ENCODE peak calls at places on chromosomes 5 and 9, in eight cellular contexts. U, X, A, R, I, W, D and K are unnamed samples.

GRCh38 chr5:4230531-4230904 is 634.9 kb downstream of the IRX1 start:
- DNase-seq in A (no peak), X (no peak), I (no peak), U (no peak), W (no peak), R (no peak), D (no peak), K (no peak)

GRCh38 chr5:65061974-65062353 is 293.2 kb downstream of the CWC27 start:
- DNase-seq in I (no peak), W (no peak), X (no peak), R (peak; percentile 53), A (no peak), D (no peak), U (no peak), K (no peak)

GRCh38 chr9:89722712-89723111 is 117.9 kb downstream of the GADD45G start:
- DNase-seq in R (no peak), U (no peak), W (no peak), I (no peak), X (no peak), A (no peak), D (no peak), K (no peak)

GRCh38 chr5:99000878-99001277 is 72.1 kb upstream of the CHD1 start:
- DNase-seq in W (no peak), A (no peak), R (no peak), I (peak; percentile 75), X (no peak), D (no peak), U (no peak), K (no peak)

GRCh38 chr5:149959406-149960236 is 937 bp upstream of the SLC26A2 start:
- DNase-seq in X (no peak), A (peak; percentile 11), I (peak; percentile 82), R (peak; percentile 49), U (no peak), D (peak; percentile 30), W (no peak), K (no peak)

GRCh38 chr5:119190470-119190869 is 119.6 kb downstream of the DMXL1 start:
- DNase-seq in A (no peak), U (no peak), I (no peak), X (no peak), R (no peak), W (no peak), D (no peak), K (no peak)

GRCh38 chr5:77590347-77590746 is 48.2 kb downstream of the OTP start:
- DNase-seq in U (no peak), R (no peak), D (peak; percentile 18), W (no peak), I (no peak), A (no peak), X (no peak), K (no peak)

GRCh38 chr5:40906351-40906751 is 2.9 kb upstream of the C7 start:
- DNase-seq in R (no peak), W (peak; percentile 14), D (no peak), U (no peak), X (no peak), A (no peak), I (no peak), K (no peak)

GRCh38 chr5:69492391-69493234 is at the start of gene OCLN:
- DNase-seq in R (no peak), A (no peak), X (peak; percentile 91), U (no peak), D (no peak), I (no peak), W (no peak), K (no peak)

GRCh38 chr9:124202447-124202971 is 55.2 kb upstream of the NEK6 start:
- DNase-seq in R (peak; percentile 95), X (no peak), U (no peak), W (no peak), I (peak; percentile 26), A (no peak), D (peak; percentile 98), K (no peak)

GRCh38 chr5:120803282-120803681 is 339.2 kb downstream of the PRR16 start:
- DNase-seq in A (no peak), U (no peak), D (no peak), W (no peak), X (no peak), R (no peak), I (peak; percentile 55), K (no peak)

GRCh38 chr5:174204914-174205313 is 159.4 kb downstream of the NSG2 start:
- DNase-seq in W (no peak), X (peak; percentile 27), U (no peak), D (no peak), A (no peak), R (no peak), I (no peak), K (no peak)

GRCh38 chr5:103422756-103423155 is 139.8 kb downstream of the NUDT12 start:
- DNase-seq in D (no peak), A (no peak), W (no peak), U (no peak), R (no peak), X (no peak), I (no peak), K (no peak)

GRCh38 chr9:132986586-132986985 is 8.1 kb downstream of the GFI1B start:
- DNase-seq in U (no peak), W (no peak), X (no peak), I (no peak), D (no peak), A (no peak), R (no peak), K (no peak)

GRCh38 chr9:130426467-130426773 is 18.3 kb upstream of the ASS1 start:
- DNase-seq in A (no peak), U (no peak), D (no peak), I (no peak), X (no peak), R (no peak), W (no peak), K (no peak)

GRCh38 chr9:130425741-130426466 is 18.9 kb upstream of the ASS1 start:
- DNase-seq in U (no peak), W (no peak), R (no peak), I (no peak), A (no peak), D (no peak), X (no peak), K (no peak)

GRCh38 chr9:130427326-130427725 is 17.4 kb upstream of the ASS1 start:
- DNase-seq in D (no peak), R (no peak), A (no peak), I (no peak), X (no peak), W (no peak), U (no peak), K (no peak)

GRCh38 chr9:130428096-130428665 is 16.6 kb upstream of the ASS1 start:
- DNase-seq in A (no peak), R (no peak), X (no peak), U (no peak), I (no peak), W (no peak), D (no peak), K (no peak)

GRCh38 chr9:130426883-130427282 is 17.9 kb upstream of the ASS1 start:
- DNase-seq in U (no peak), A (no peak), R (no peak), W (no peak), I (peak; percentile 54), D (no peak), X (no peak), K (no peak)
- TF ChIP-seq CTCF in U (no peak), A (no peak), R (no peak), W (no peak), I (peak; percentile 10), D (no peak), X (no peak), K (no peak)

DNA sequence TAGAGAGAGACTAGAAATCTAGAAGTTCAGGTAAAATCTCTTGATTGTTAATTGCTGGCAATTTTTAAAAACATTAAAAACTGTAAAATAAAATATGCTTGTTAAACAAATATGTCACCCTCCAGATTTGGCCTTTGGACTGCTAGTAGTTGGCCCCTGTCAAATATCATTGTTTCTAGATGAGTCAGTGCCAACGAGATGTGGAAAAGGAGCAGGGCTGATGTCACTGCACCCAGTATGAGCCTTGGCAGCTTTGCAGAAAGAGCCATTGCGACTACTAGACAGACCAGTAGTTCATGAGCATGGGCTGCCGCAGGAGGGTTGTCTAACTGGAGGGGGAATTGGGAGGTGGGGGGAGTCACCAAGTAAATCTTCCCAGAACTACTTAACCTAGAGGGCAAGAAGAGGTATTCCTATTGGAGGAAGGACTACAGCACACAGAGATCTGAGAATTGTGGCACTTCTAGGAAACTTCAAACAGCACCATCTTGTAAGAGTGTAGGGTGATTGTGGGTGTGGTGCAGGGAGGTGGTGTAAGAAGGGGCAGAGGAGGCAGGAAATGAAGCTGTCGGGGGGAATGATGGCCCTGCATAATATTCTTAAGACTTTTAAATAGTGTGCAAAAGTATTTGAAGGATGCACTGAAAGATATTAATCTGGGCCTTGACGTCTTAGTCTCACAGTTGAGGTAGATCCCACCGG is 7.1 kb upstream of the DOCK2 start:
- DNase-seq in A (no peak), D (no peak), U (no peak), X (no peak), W (no peak), R (no peak), I (peak; percentile 83), K (no peak)
- TF ChIP-seq CTCF in A (no peak), D (no peak), U (no peak), X (no peak), W (no peak), R (no peak), I (no peak), K (no peak)

DNA sequence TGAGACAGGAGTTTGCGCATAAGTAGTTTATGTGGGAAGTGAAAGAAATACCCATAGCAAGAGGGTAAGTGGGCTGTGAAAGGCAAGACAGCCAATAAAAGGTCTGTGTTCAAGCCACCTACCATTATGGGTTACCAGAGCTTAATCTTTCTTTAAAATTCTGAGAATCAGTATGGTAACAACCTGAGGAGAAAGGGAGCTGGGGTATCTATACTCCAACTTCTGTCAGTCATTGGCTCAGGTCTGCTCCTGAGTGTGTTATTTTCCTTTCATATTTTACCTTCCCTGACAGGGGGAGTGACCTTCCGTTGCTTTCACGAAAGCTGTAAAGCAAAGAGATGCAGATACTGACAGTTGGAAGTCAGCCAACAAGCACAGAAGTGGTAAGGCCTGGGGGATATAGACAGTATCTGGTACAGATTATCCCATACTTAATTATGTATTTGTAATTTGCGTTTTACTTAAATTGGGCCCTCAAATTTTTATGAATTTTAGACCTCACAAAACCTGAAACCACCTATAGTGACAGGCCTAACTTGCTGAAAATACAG is 233.4 kb downstream of the RAB3C start:
- DNase-seq in A (no peak), U (no peak), X (no peak), R (no peak), I (no peak), D (no peak), W (no peak), K (no peak)
- TF ChIP-seq CTCF in A (no peak), U (no peak), X (no peak), R (no peak), I (no peak), D (no peak), W (no peak), K (no peak)

DNA sequence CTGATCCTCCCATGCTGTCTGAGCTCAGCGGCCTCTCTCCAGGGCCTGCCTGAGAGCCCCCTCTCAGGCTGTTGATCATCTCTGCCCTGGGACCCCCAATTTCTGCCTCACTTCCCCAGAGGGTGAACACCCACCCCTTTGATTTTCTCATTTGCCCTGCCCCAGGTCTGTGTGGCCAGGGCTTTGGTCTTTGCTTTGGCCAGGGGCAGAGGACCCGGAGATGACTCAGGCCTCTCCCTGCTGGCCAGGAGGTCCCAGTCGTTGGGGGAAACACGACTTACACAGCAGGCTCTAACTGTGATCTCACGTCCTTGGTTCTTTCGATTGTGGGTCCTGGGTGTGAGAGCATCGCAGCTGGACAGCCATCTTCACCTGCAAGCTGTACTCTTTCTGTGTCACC is 1.1 kb upstream of the ADAMTS2 start:
- DNase-seq in D (no peak), X (no peak), W (no peak), I (peak; percentile 37), R (no peak), U (no peak), A (no peak), K (no peak)
- TF ChIP-seq CTCF in D (no peak), X (no peak), W (no peak), I (no peak), R (no peak), U (no peak), A (no peak), K (no peak)